ENCODE peak calls at places on chromosomes 2 and 18, in ten cellular contexts. One of them, this sample, is unnamed.

GRCh38 chr2:32119161-32119560 is 46.5 kb upstream of the SLC30A6 start:
- DNase-seq in lower lobe of right lung: no peak
- DNase-seq in epithelial cell of proximal tubule: no peak
- DNase-seq in fibroblast of the aortic adventitia: no peak
- DNase-seq in foreskin fibroblast: no peak
- DNase-seq in body of pancreas: no peak
- DNase-seq in tibial nerve: no peak
- DNase-seq in thyroid gland: no peak
- DNase-seq in esophagus squamous epithelium: no peak
- DNase-seq in spleen: no peak
- DNase-seq in this sample: no peak

GRCh38 chr18:54717673-54718435 is 110.4 kb upstream of the RAB27B start:
- DNase-seq in body of pancreas: no peak
- DNase-seq in esophagus squamous epithelium: no peak
- DNase-seq in epithelial cell of proximal tubule: no peak
- DNase-seq in spleen: peak; percentile 81
- DNase-seq in fibroblast of the aortic adventitia: no peak
- DNase-seq in thyroid gland: no peak
- DNase-seq in lower lobe of right lung: no peak
- DNase-seq in tibial nerve: no peak
- DNase-seq in foreskin fibroblast: no peak
- DNase-seq in this sample: no peak

GRCh38 chr2:61764035-61764800 is 89.6 kb downstream of the FAM161A start:
- DNase-seq in body of pancreas: peak; percentile 98
- DNase-seq in tibial nerve: peak; percentile 96
- DNase-seq in fibroblast of the aortic adventitia: peak; percentile 99
- DNase-seq in spleen: peak; percentile 98
- DNase-seq in lower lobe of right lung: peak; percentile 98
- DNase-seq in thyroid gland: peak; percentile 97
- DNase-seq in esophagus squamous epithelium: peak; percentile 88
- DNase-seq in epithelial cell of proximal tubule: peak; percentile 74
- DNase-seq in foreskin fibroblast: peak; percentile 99
- DNase-seq in this sample: peak; percentile 99

GRCh38 chr2:127634626-127635379 is 11.2 kb upstream of the GPR17 start:
- DNase-seq in thyroid gland: no peak
- DNase-seq in foreskin fibroblast: no peak
- DNase-seq in spleen: peak; percentile 80
- DNase-seq in epithelial cell of proximal tubule: no peak
- DNase-seq in body of pancreas: no peak
- DNase-seq in esophagus squamous epithelium: no peak
- DNase-seq in tibial nerve: no peak
- DNase-seq in lower lobe of right lung: no peak
- DNase-seq in fibroblast of the aortic adventitia: no peak
- DNase-seq in this sample: peak; percentile 52

GRCh38 chr18:58180172-58180571 is 136.1 kb downstream of the NEDD4L start:
- DNase-seq in fibroblast of the aortic adventitia: no peak
- DNase-seq in thyroid gland: peak; percentile 65
- DNase-seq in lower lobe of right lung: no peak
- DNase-seq in esophagus squamous epithelium: no peak
- DNase-seq in body of pancreas: peak; percentile 65
- DNase-seq in foreskin fibroblast: no peak
- DNase-seq in tibial nerve: no peak
- DNase-seq in spleen: peak; percentile 71
- DNase-seq in epithelial cell of proximal tubule: no peak
- DNase-seq in this sample: peak; percentile 46

GRCh38 chr2:77156599-77156998 is 365.6 kb downstream of the LRRTM4 start:
- DNase-seq in lower lobe of right lung: no peak
- DNase-seq in esophagus squamous epithelium: no peak
- DNase-seq in foreskin fibroblast: no peak
- DNase-seq in tibial nerve: no peak
- DNase-seq in body of pancreas: no peak
- DNase-seq in epithelial cell of proximal tubule: no peak
- DNase-seq in thyroid gland: no peak
- DNase-seq in spleen: no peak
- DNase-seq in fibroblast of the aortic adventitia: no peak
- DNase-seq in this sample: no peak

GRCh38 chr18:74266161-74266560 is 25.6 kb downstream of the CYB5A start:
- DNase-seq in thyroid gland: no peak
- DNase-seq in body of pancreas: no peak
- DNase-seq in foreskin fibroblast: no peak
- DNase-seq in epithelial cell of proximal tubule: peak; percentile 73
- DNase-seq in tibial nerve: no peak
- DNase-seq in esophagus squamous epithelium: no peak
- DNase-seq in fibroblast of the aortic adventitia: no peak
- DNase-seq in lower lobe of right lung: no peak
- DNase-seq in spleen: no peak
- DNase-seq in this sample: no peak

GRCh38 chr2:122238006-122238559 is 482.6 kb downstream of the TSN start:
- DNase-seq in tibial nerve: no peak
- DNase-seq in esophagus squamous epithelium: no peak
- DNase-seq in foreskin fibroblast: no peak
- DNase-seq in spleen: no peak
- DNase-seq in thyroid gland: no peak
- DNase-seq in body of pancreas: no peak
- DNase-seq in fibroblast of the aortic adventitia: no peak
- DNase-seq in epithelial cell of proximal tubule: no peak
- DNase-seq in lower lobe of right lung: no peak
- DNase-seq in this sample: no peak

DNA sequence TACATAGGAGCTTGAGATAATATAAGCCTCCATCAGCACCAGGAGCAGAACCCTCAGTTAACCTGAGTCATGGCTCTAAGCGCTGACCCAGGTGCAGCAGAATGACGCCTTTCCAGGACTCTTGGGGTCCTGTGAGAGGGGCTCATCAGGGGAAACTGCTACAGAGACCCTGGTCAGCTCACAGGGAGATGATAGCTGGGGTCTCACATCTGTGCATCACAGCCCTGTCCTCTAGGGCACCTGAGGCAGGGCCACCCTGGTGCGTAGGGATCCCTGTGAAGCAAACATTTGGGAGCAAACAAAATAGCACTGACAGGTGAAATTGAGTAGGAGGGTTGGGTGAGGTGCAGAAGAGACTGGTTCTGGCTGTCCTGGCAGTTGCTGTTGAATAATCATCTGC is 219.2 kb downstream of the SH3RF3 start:
- DNase-seq in thyroid gland: no peak
- DNase-seq in lower lobe of right lung: no peak
- DNase-seq in tibial nerve: no peak
- DNase-seq in fibroblast of the aortic adventitia: no peak
- DNase-seq in body of pancreas: no peak
- DNase-seq in esophagus squamous epithelium: no peak
- DNase-seq in foreskin fibroblast: no peak
- DNase-seq in epithelial cell of proximal tubule: no peak
- DNase-seq in spleen: no peak
- DNase-seq in this sample: no peak
- H3K4me3 ChIP-seq in thyroid gland: no peak overlapping the region
- H3K4me3 ChIP-seq in lower lobe of right lung: no peak overlapping the region
- H3K4me3 ChIP-seq in tibial nerve: no peak overlapping the region
- H3K4me3 ChIP-seq in fibroblast of the aortic adventitia: no peak overlapping the region
- H3K4me3 ChIP-seq in body of pancreas: no peak overlapping the region
- H3K4me3 ChIP-seq in esophagus squamous epithelium: no peak overlapping the region
- H3K4me3 ChIP-seq in foreskin fibroblast: no peak overlapping the region
- H3K4me3 ChIP-seq in epithelial cell of proximal tubule: no peak overlapping the region
- H3K4me3 ChIP-seq in spleen: no peak overlapping the region
- H3K4me3 ChIP-seq in this sample: no peak overlapping the region

GRCh38 chr2:85323351-85323987 is 4.3 kb downstream of the TGOLN2 start:
- DNase-seq in thyroid gland: no peak
- DNase-seq in spleen: no peak
- DNase-seq in epithelial cell of proximal tubule: no peak
- DNase-seq in body of pancreas: no peak
- DNase-seq in tibial nerve: no peak
- DNase-seq in fibroblast of the aortic adventitia: no peak
- DNase-seq in foreskin fibroblast: no peak
- DNase-seq in lower lobe of right lung: no peak
- DNase-seq in esophagus squamous epithelium: no peak
- DNase-seq in this sample: no peak

GRCh38 chr2:85324639-85325465 is 2.9 kb downstream of the TGOLN2 start:
- DNase-seq in esophagus squamous epithelium: no peak
- DNase-seq in spleen: no peak
- DNase-seq in thyroid gland: no peak
- DNase-seq in fibroblast of the aortic adventitia: peak; percentile 44
- DNase-seq in tibial nerve: no peak
- DNase-seq in lower lobe of right lung: no peak
- DNase-seq in body of pancreas: peak; percentile 47
- DNase-seq in epithelial cell of proximal tubule: peak; percentile 98
- DNase-seq in foreskin fibroblast: peak; percentile 46
- DNase-seq in this sample: no peak

GRCh38 chr2:85314884-85315242 is 12.9 kb downstream of the TGOLN2 start:
- DNase-seq in body of pancreas: no peak
- DNase-seq in thyroid gland: no peak
- DNase-seq in fibroblast of the aortic adventitia: no peak
- DNase-seq in spleen: no peak
- DNase-seq in foreskin fibroblast: no peak
- DNase-seq in lower lobe of right lung: no peak
- DNase-seq in esophagus squamous epithelium: no peak
- DNase-seq in tibial nerve: no peak
- DNase-seq in epithelial cell of proximal tubule: no peak
- DNase-seq in this sample: no peak

GRCh38 chr2:85318222-85319182 is 9.3 kb downstream of the TGOLN2 start:
- DNase-seq in foreskin fibroblast: peak; percentile 92
- DNase-seq in esophagus squamous epithelium: no peak
- DNase-seq in tibial nerve: no peak
- DNase-seq in epithelial cell of proximal tubule: no peak
- DNase-seq in spleen: no peak
- DNase-seq in fibroblast of the aortic adventitia: peak; percentile 81
- DNase-seq in thyroid gland: no peak
- DNase-seq in body of pancreas: no peak
- DNase-seq in lower lobe of right lung: no peak
- DNase-seq in this sample: no peak

GRCh38 chr2:85319811-85320210 is 8.0 kb downstream of the TGOLN2 start:
- DNase-seq in esophagus squamous epithelium: no peak
- DNase-seq in tibial nerve: no peak
- DNase-seq in epithelial cell of proximal tubule: no peak
- DNase-seq in spleen: no peak
- DNase-seq in lower lobe of right lung: no peak
- DNase-seq in foreskin fibroblast: no peak
- DNase-seq in thyroid gland: no peak
- DNase-seq in fibroblast of the aortic adventitia: no peak
- DNase-seq in body of pancreas: no peak
- DNase-seq in this sample: no peak
- H3K4me3 ChIP-seq in esophagus squamous epithelium: no peak overlapping the region
- H3K4me3 ChIP-seq in tibial nerve: no peak overlapping the region
- H3K4me3 ChIP-seq in epithelial cell of proximal tubule: no peak overlapping the region
- H3K4me3 ChIP-seq in spleen: no peak overlapping the region
- H3K4me3 ChIP-seq in lower lobe of right lung: no peak overlapping the region
- H3K4me3 ChIP-seq in foreskin fibroblast: no peak overlapping the region
- H3K4me3 ChIP-seq in thyroid gland: no peak overlapping the region
- H3K4me3 ChIP-seq in fibroblast of the aortic adventitia: no peak overlapping the region
- H3K4me3 ChIP-seq in body of pancreas: no peak overlapping the region
- H3K4me3 ChIP-seq in this sample: no peak overlapping the region

GRCh38 chr18:31039426-31039825 is 3.1 kb downstream of the DSC3 start:
- DNase-seq in thyroid gland: no peak
- DNase-seq in tibial nerve: no peak
- DNase-seq in body of pancreas: no peak
- DNase-seq in lower lobe of right lung: no peak
- DNase-seq in spleen: no peak
- DNase-seq in foreskin fibroblast: no peak
- DNase-seq in fibroblast of the aortic adventitia: no peak
- DNase-seq in epithelial cell of proximal tubule: no peak
- DNase-seq in esophagus squamous epithelium: no peak
- DNase-seq in this sample: no peak

GRCh38 chr18:31042391-31043181 is at the start of gene DSC3:
- DNase-seq in body of pancreas: peak; percentile 36
- DNase-seq in esophagus squamous epithelium: no peak
- DNase-seq in epithelial cell of proximal tubule: no peak
- DNase-seq in spleen: peak; percentile 69
- DNase-seq in foreskin fibroblast: peak; percentile 0
- DNase-seq in tibial nerve: no peak
- DNase-seq in fibroblast of the aortic adventitia: no peak
- DNase-seq in thyroid gland: peak; percentile 21
- DNase-seq in lower lobe of right lung: peak; percentile 47
- DNase-seq in this sample: peak; percentile 52

GRCh38 chr18:31042068-31042390 is 513 bp downstream of the DSC3 start:
- DNase-seq in thyroid gland: no peak
- DNase-seq in esophagus squamous epithelium: no peak
- DNase-seq in lower lobe of right lung: no peak
- DNase-seq in fibroblast of the aortic adventitia: no peak
- DNase-seq in epithelial cell of proximal tubule: no peak
- DNase-seq in foreskin fibroblast: no peak
- DNase-seq in spleen: no peak
- DNase-seq in body of pancreas: no peak
- DNase-seq in tibial nerve: no peak
- DNase-seq in this sample: no peak

GRCh38 chr18:31040982-31041345 is 1.6 kb downstream of the DSC3 start:
- DNase-seq in esophagus squamous epithelium: no peak
- DNase-seq in foreskin fibroblast: peak; percentile 1
- DNase-seq in thyroid gland: no peak
- DNase-seq in body of pancreas: no peak
- DNase-seq in tibial nerve: no peak
- DNase-seq in spleen: no peak
- DNase-seq in fibroblast of the aortic adventitia: no peak
- DNase-seq in lower lobe of right lung: no peak
- DNase-seq in epithelial cell of proximal tubule: no peak
- DNase-seq in this sample: no peak

DNA sequence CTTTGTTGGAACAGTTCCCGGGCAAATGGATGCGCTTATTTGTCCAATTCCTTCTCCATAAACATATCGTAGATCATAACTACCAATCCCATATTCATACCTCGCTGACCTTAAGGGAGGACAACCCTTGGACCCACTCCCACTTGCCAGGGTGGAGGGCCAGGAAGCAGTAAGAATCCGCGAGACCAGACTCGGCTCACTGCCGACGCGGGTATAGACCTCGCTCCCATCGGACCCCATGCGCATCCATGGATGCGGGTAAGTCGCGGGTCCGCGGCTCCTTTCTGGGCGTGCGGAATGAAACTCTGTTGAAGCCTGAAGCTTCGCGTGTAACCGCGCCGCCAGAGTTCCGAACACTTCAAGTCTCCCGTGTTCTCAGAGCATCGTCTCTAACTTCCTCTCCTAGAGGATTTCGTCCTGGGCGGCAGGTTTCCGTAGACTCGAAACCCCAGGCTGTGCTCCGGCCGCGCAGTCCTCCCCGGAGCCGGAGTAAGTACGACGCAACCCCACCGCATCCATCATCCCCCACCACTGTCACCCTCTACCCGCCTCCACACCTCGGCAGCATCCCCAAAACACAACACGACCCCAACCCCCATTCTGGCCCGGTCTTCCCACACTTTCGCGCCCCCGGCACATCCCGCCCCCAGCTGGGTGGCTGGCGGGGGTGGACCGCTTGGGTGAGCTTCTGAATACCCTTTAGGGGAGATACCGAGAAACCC is 1.0 kb downstream of the DSC3 start:
- DNase-seq in thyroid gland: no peak
- DNase-seq in fibroblast of the aortic adventitia: no peak
- DNase-seq in foreskin fibroblast: no peak
- DNase-seq in esophagus squamous epithelium: no peak
- DNase-seq in tibial nerve: no peak
- DNase-seq in body of pancreas: peak; percentile 7
- DNase-seq in epithelial cell of proximal tubule: no peak
- DNase-seq in spleen: peak; percentile 61
- DNase-seq in lower lobe of right lung: peak; percentile 44
- DNase-seq in this sample: peak; percentile 38
- H3K4me3 ChIP-seq in thyroid gland: peak overlapping the region; percentile 3
- H3K4me3 ChIP-seq in fibroblast of the aortic adventitia: no peak overlapping the region
- H3K4me3 ChIP-seq in foreskin fibroblast: no peak overlapping the region
- H3K4me3 ChIP-seq in esophagus squamous epithelium: peak overlapping the region; percentile 66
- H3K4me3 ChIP-seq in tibial nerve: peak overlapping the region; percentile 49
- H3K4me3 ChIP-seq in body of pancreas: no peak overlapping the region
- H3K4me3 ChIP-seq in epithelial cell of proximal tubule: no peak overlapping the region
- H3K4me3 ChIP-seq in spleen: no peak overlapping the region
- H3K4me3 ChIP-seq in lower lobe of right lung: peak overlapping the region; percentile 10
- H3K4me3 ChIP-seq in this sample: peak overlapping the region; percentile 38

DNA sequence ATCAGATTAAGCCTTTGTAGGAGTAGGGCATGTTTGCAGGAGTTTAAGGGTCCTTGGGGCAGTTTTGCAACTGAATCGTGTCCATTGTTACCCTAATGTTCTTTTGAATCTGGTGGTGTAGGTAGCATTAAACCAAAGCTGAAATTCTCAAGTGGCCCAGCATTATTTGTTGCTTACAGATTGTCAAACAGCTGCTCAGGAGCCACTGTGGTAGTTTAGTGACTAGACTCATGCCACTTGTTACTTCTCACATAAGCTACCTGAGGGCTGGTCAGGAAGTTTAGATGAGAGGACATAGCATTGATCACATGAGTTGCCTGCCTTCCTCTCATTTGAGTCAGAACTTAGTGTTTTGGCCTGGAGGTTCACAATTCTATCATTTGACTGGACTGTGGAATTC is 157.6 kb downstream of the HAUS1 start:
- DNase-seq in foreskin fibroblast: peak; percentile 29
- DNase-seq in spleen: no peak
- DNase-seq in lower lobe of right lung: no peak
- DNase-seq in esophagus squamous epithelium: no peak
- DNase-seq in thyroid gland: no peak
- DNase-seq in tibial nerve: no peak
- DNase-seq in epithelial cell of proximal tubule: no peak
- DNase-seq in body of pancreas: no peak
- DNase-seq in fibroblast of the aortic adventitia: no peak
- DNase-seq in this sample: no peak
- H3K4me3 ChIP-seq in foreskin fibroblast: no peak overlapping the region
- H3K4me3 ChIP-seq in spleen: no peak overlapping the region
- H3K4me3 ChIP-seq in lower lobe of right lung: no peak overlapping the region
- H3K4me3 ChIP-seq in esophagus squamous epithelium: no peak overlapping the region
- H3K4me3 ChIP-seq in thyroid gland: no peak overlapping the region
- H3K4me3 ChIP-seq in tibial nerve: no peak overlapping the region
- H3K4me3 ChIP-seq in epithelial cell of proximal tubule: no peak overlapping the region
- H3K4me3 ChIP-seq in body of pancreas: no peak overlapping the region
- H3K4me3 ChIP-seq in fibroblast of the aortic adventitia: no peak overlapping the region
- H3K4me3 ChIP-seq in this sample: no peak overlapping the region

This sample was measured in right cardiac atrium.